ENCODE peak calls at places on chromosomes 6 and 20, in six cellular contexts. One of them, this sample, is unnamed.

GRCh38 chr6:96394727-96395126 is 126.9 kb upstream of the UFL1 start:
- DNase-seq in A549: no peak
- DNase-seq in stomach: no peak
- DNase-seq in K562: no peak
- DNase-seq in NB4: peak
- DNase-seq in breast epithelium: no peak
- DNase-seq in this sample: no peak

GRCh38 chr6:77292564-77293546 is 170.4 kb downstream of the HTR1B start:
- DNase-seq in A549: peak
- DNase-seq in stomach: no peak
- DNase-seq in K562: no peak
- DNase-seq in NB4: no peak
- DNase-seq in breast epithelium: no peak
- DNase-seq in this sample: peak

GRCh38 chr6:115896538-115897129 is 164.1 kb downstream of the FRK start:
- DNase-seq in A549: peak
- DNase-seq in stomach: no peak
- DNase-seq in K562: peak
- DNase-seq in NB4: peak
- DNase-seq in breast epithelium: no peak
- DNase-seq in this sample: no peak

GRCh38 chr20:1657556-1658334 is at the start of gene SIRPG:
- DNase-seq in A549: no peak
- DNase-seq in stomach: no peak
- DNase-seq in K562: no peak
- DNase-seq in NB4: peak
- DNase-seq in breast epithelium: no peak
- DNase-seq in this sample: no peak

GRCh38 chr20:32906200-32906599 is 47.5 kb downstream of the EFCAB8 start:
- DNase-seq in A549: no peak
- DNase-seq in stomach: no peak
- DNase-seq in K562: no peak
- DNase-seq in NB4: peak
- DNase-seq in breast epithelium: no peak
- DNase-seq in this sample: no peak

GRCh38 chr6:94341173-94341572 is 921.8 kb upstream of the EPHA7 start:
- DNase-seq in A549: no peak
- DNase-seq in stomach: no peak
- DNase-seq in K562: no peak
- DNase-seq in NB4: no peak
- DNase-seq in breast epithelium: no peak
- DNase-seq in this sample: no peak

GRCh38 chr6:9121551-9121950 is 686.2 kb upstream of the SLC35B3 start:
- DNase-seq in A549: no peak
- DNase-seq in stomach: no peak
- DNase-seq in K562: no peak
- DNase-seq in NB4: no peak
- DNase-seq in breast epithelium: no peak
- DNase-seq in this sample: no peak

GRCh38 chr6:6918216-6918983 is 189.4 kb upstream of the RREB1 start:
- DNase-seq in A549: no peak
- DNase-seq in stomach: no peak
- DNase-seq in K562: peak
- DNase-seq in NB4: peak
- DNase-seq in breast epithelium: no peak
- DNase-seq in this sample: peak

GRCh38 chr6:148257810-148258209 is 84.8 kb upstream of the SASH1 start:
- DNase-seq in A549: no peak
- DNase-seq in stomach: no peak
- DNase-seq in K562: no peak
- DNase-seq in NB4: no peak
- DNase-seq in breast epithelium: no peak
- DNase-seq in this sample: no peak

GRCh38 chr6:103672169-103672568 is 1187.5 kb downstream of the HACE1 start:
- DNase-seq in A549: no peak
- DNase-seq in stomach: no peak
- DNase-seq in K562: no peak
- DNase-seq in NB4: peak
- DNase-seq in breast epithelium: no peak
- DNase-seq in this sample: no peak

GRCh38 chr6:144415014-144415413 is 129.9 kb downstream of the UTRN start:
- DNase-seq in A549: peak
- DNase-seq in stomach: no peak
- DNase-seq in K562: no peak
- DNase-seq in NB4: no peak
- DNase-seq in breast epithelium: no peak
- DNase-seq in this sample: no peak

GRCh38 chr6:146498309-146498708 is 45.3 kb upstream of the RAB32 start:
- DNase-seq in A549: no peak
- DNase-seq in stomach: no peak
- DNase-seq in K562: no peak
- DNase-seq in NB4: no peak
- DNase-seq in breast epithelium: no peak
- DNase-seq in this sample: no peak

GRCh38 chr6:5238336-5238735 is 22.4 kb downstream of the LYRM4 start:
- DNase-seq in A549: no peak
- DNase-seq in stomach: no peak
- DNase-seq in K562: no peak
- DNase-seq in NB4: no peak
- DNase-seq in breast epithelium: no peak
- DNase-seq in this sample: no peak

GRCh38 chr6:44653761-44654218 is 266.3 kb downstream of the CDC5L start:
- DNase-seq in A549: no peak
- DNase-seq in stomach: no peak
- DNase-seq in K562: no peak
- DNase-seq in NB4: no peak
- DNase-seq in breast epithelium: no peak
- DNase-seq in this sample: no peak

GRCh38 chr6:141261016-141261671 is 871.6 kb upstream of the GJE1 start:
- DNase-seq in A549: no peak
- DNase-seq in stomach: peak
- DNase-seq in K562: no peak
- DNase-seq in NB4: no peak
- DNase-seq in breast epithelium: no peak
- DNase-seq in this sample: no peak

GRCh38 chr20:5463007-5463686 is 146.4 kb upstream of the PROKR2 start:
- DNase-seq in A549: no peak
- DNase-seq in stomach: no peak
- DNase-seq in K562: no peak
- DNase-seq in NB4: no peak
- DNase-seq in breast epithelium: no peak
- DNase-seq in this sample: no peak

GRCh38 chr20:51692806-51693400 is 75.3 kb downstream of the ATP9A start:
- DNase-seq in A549: no peak
- DNase-seq in stomach: no peak
- DNase-seq in K562: no peak
- DNase-seq in NB4: no peak
- DNase-seq in breast epithelium: no peak
- DNase-seq in this sample: no peak

GRCh38 chr20:62368629-62369507 is 1.8 kb upstream of the LAMA5 start:
- DNase-seq in A549: no peak
- DNase-seq in stomach: peak
- DNase-seq in K562: peak
- DNase-seq in NB4: no peak
- DNase-seq in breast epithelium: no peak
- DNase-seq in this sample: peak

GRCh38 chr20:41329435-41330342 is 10.9 kb upstream of the LPIN3 start:
- DNase-seq in A549: peak
- DNase-seq in stomach: peak
- DNase-seq in K562: peak
- DNase-seq in NB4: peak
- DNase-seq in breast epithelium: no peak
- DNase-seq in this sample: peak

GRCh38 chr6:635233-635632 is 21.7 kb downstream of the HUS1B start:
- DNase-seq in A549: no peak
- DNase-seq in stomach: no peak
- DNase-seq in K562: no peak
- DNase-seq in NB4: no peak
- DNase-seq in breast epithelium: no peak
- DNase-seq in this sample: no peak

GRCh38 chr6:115838763-115839401 is 221.8 kb downstream of the FRK start:
- DNase-seq in A549: peak
- DNase-seq in stomach: peak
- DNase-seq in K562: peak
- DNase-seq in NB4: peak
- DNase-seq in breast epithelium: no peak
- DNase-seq in this sample: peak

GRCh38 chr6:6277418-6277817 is 43.0 kb downstream of the F13A1 start:
- DNase-seq in A549: no peak
- DNase-seq in stomach: no peak
- DNase-seq in K562: no peak
- DNase-seq in NB4: peak
- DNase-seq in breast epithelium: no peak
- DNase-seq in this sample: no peak

GRCh38 chr20:40687384-40688128 is 1.5 kb downstream of the MAFB start:
- DNase-seq in A549: no peak
- DNase-seq in stomach: peak
- DNase-seq in K562: no peak
- DNase-seq in NB4: no peak
- DNase-seq in breast epithelium: peak
- DNase-seq in this sample: no peak

DNA sequence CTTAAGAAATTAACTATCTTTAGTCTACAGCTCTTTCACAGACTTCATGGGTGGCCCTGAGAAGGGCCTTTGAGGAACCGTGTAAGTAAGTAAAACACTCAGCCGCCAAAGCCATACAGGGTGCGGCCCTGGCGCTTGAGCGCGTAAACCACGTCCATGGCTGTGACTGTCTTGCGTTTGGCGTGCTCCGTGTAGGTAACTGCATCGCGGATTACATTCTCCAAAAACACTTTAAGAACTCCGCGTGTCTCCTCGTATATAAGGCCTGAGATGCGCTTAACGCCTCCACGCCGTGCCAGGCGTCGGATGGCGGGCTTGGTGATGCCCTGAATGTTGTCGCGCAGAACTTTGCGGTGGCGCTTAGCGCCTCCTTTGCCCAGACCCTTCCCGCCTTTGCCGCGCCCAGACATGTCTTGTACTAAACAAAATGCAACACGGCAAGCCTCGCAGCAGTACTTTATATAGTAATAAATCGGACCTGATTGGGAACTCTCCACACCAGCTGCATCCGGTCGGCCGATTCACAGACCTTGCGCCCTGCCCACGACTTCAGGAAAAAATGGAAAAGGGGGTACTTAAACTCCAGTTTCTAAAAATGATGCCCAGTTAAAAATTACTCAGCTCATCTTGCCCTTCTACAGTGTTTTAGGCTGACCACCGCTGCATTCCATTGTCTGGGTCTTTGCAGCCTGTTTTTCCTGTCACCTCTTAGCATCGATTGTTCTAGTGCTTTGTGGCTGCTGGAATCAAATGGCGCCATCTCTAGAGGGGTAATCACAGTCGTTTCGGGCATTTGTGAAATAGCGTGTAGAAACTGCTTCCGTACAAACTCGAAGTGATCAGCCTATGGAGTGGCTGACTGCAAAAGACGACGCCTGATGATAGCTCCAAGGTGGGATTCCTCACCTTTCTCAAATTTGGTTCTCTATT is 38.8 kb downstream of the OR2B2 start:
- DNase-seq in A549: no peak
- DNase-seq in stomach: peak
- DNase-seq in K562: no peak
- DNase-seq in NB4: peak
- DNase-seq in breast epithelium: peak
- DNase-seq in this sample: no peak
- TF ChIP-seq POLR2A in A549: peak
- TF ChIP-seq POLR2A in stomach: no peak
- TF ChIP-seq POLR2A in K562: no peak
- TF ChIP-seq POLR2A in NB4: peak
- TF ChIP-seq POLR2A in breast epithelium: peak
- TF ChIP-seq POLR2A in this sample: peak

GRCh38 chr6:97654674-97655073 is 371.7 kb upstream of the MMS22L start:
- DNase-seq in A549: no peak
- DNase-seq in stomach: no peak
- DNase-seq in K562: no peak
- DNase-seq in NB4: no peak
- DNase-seq in breast epithelium: no peak
- DNase-seq in this sample: no peak

GRCh38 chr6:97656236-97656635 is 373.2 kb upstream of the MMS22L start:
- DNase-seq in A549: no peak
- DNase-seq in stomach: no peak
- DNase-seq in K562: no peak
- DNase-seq in NB4: no peak
- DNase-seq in breast epithelium: no peak
- DNase-seq in this sample: no peak

GRCh38 chr6:97658090-97658489 is 375.1 kb upstream of the MMS22L start:
- DNase-seq in A549: no peak
- DNase-seq in stomach: no peak
- DNase-seq in K562: no peak
- DNase-seq in NB4: no peak
- DNase-seq in breast epithelium: no peak
- DNase-seq in this sample: no peak

GRCh38 chr6:97653517-97653916 is 370.5 kb upstream of the MMS22L start:
- DNase-seq in A549: no peak
- DNase-seq in stomach: no peak
- DNase-seq in K562: no peak
- DNase-seq in NB4: no peak
- DNase-seq in breast epithelium: no peak
- DNase-seq in this sample: no peak

GRCh38 chr6:97656706-97657350 is 373.8 kb upstream of the MMS22L start:
- DNase-seq in A549: no peak
- DNase-seq in stomach: no peak
- DNase-seq in K562: no peak
- DNase-seq in NB4: no peak
- DNase-seq in breast epithelium: no peak
- DNase-seq in this sample: no peak
- TF ChIP-seq POLR2A in A549: no peak
- TF ChIP-seq POLR2A in stomach: no peak
- TF ChIP-seq POLR2A in K562: no peak
- TF ChIP-seq POLR2A in NB4: no peak
- TF ChIP-seq POLR2A in breast epithelium: no peak
- TF ChIP-seq POLR2A in this sample: no peak

GRCh38 chr6:139743629-139744028 is 369.2 kb upstream of the CITED2 start:
- DNase-seq in A549: peak
- DNase-seq in stomach: no peak
- DNase-seq in K562: no peak
- DNase-seq in NB4: no peak
- DNase-seq in breast epithelium: no peak
- DNase-seq in this sample: peak
- TF ChIP-seq POLR2A in A549: no peak
- TF ChIP-seq POLR2A in stomach: no peak
- TF ChIP-seq POLR2A in K562: no peak
- TF ChIP-seq POLR2A in NB4: no peak
- TF ChIP-seq POLR2A in breast epithelium: no peak
- TF ChIP-seq POLR2A in this sample: no peak

GRCh38 chr6:31399589-31400466 is 3.6 kb upstream of the MICA start:
- DNase-seq in A549: peak
- DNase-seq in stomach: peak
- DNase-seq in K562: peak
- DNase-seq in NB4: peak
- DNase-seq in breast epithelium: peak
- DNase-seq in this sample: peak
- TF ChIP-seq POLR2A in A549: peak
- TF ChIP-seq POLR2A in stomach: no peak
- TF ChIP-seq POLR2A in K562: peak
- TF ChIP-seq POLR2A in NB4: peak
- TF ChIP-seq POLR2A in breast epithelium: no peak
- TF ChIP-seq POLR2A in this sample: peak

This sample was measured in H54.